ENCODE peak calls at places on chromosomes 7 and 10, in six cellular contexts. One of them, this sample, is unnamed.

GRCh38 chr10:14074062-14074884 is 256.5 kb downstream of the FRMD4A start:
- DNase-seq in fibroblast of villous mesenchyme: peak
- DNase-seq in fibroblast of the aortic adventitia: peak
- DNase-seq in cardiac fibroblast: peak
- DNase-seq in foreskin fibroblast: peak
- DNase-seq in AG10803: peak
- DNase-seq in this sample: no peak

GRCh38 chr10:123039632-123039930 is 30.8 kb downstream of the ACADSB start:
- DNase-seq in fibroblast of villous mesenchyme: no peak
- DNase-seq in fibroblast of the aortic adventitia: no peak
- DNase-seq in cardiac fibroblast: no peak
- DNase-seq in foreskin fibroblast: no peak
- DNase-seq in AG10803: no peak
- DNase-seq in this sample: no peak

GRCh38 chr10:32253300-32253699 is 93.7 kb downstream of the EPC1 start:
- DNase-seq in fibroblast of villous mesenchyme: peak
- DNase-seq in fibroblast of the aortic adventitia: no peak
- DNase-seq in cardiac fibroblast: no peak
- DNase-seq in foreskin fibroblast: peak
- DNase-seq in AG10803: no peak
- DNase-seq in this sample: no peak

GRCh38 chr7:112080974-112081373 is 125.2 kb downstream of the DOCK4 start:
- DNase-seq in fibroblast of villous mesenchyme: peak
- DNase-seq in fibroblast of the aortic adventitia: no peak
- DNase-seq in cardiac fibroblast: no peak
- DNase-seq in foreskin fibroblast: peak
- DNase-seq in AG10803: peak
- DNase-seq in this sample: no peak

GRCh38 chr7:102318482-102318971 is 31.9 kb downstream of the SH2B2 start:
- DNase-seq in fibroblast of villous mesenchyme: no peak
- DNase-seq in fibroblast of the aortic adventitia: peak
- DNase-seq in cardiac fibroblast: peak
- DNase-seq in foreskin fibroblast: peak
- DNase-seq in AG10803: no peak
- DNase-seq in this sample: no peak

GRCh38 chr7:100489824-100490223 is 6.1 kb downstream of the NYAP1 start:
- DNase-seq in fibroblast of villous mesenchyme: peak
- DNase-seq in fibroblast of the aortic adventitia: peak
- DNase-seq in cardiac fibroblast: peak
- DNase-seq in foreskin fibroblast: peak
- DNase-seq in AG10803: peak
- DNase-seq in this sample: peak

GRCh38 chr10:125377368-125377767 is 217.0 kb upstream of the CTBP2 start:
- DNase-seq in fibroblast of villous mesenchyme: no peak
- DNase-seq in fibroblast of the aortic adventitia: peak
- DNase-seq in cardiac fibroblast: peak
- DNase-seq in foreskin fibroblast: peak
- DNase-seq in AG10803: peak
- DNase-seq in this sample: no peak

GRCh38 chr7:95376632-95377380 is 19.4 kb downstream of the PON3 start:
- DNase-seq in fibroblast of villous mesenchyme: no peak
- DNase-seq in fibroblast of the aortic adventitia: no peak
- DNase-seq in cardiac fibroblast: no peak
- DNase-seq in foreskin fibroblast: no peak
- DNase-seq in AG10803: no peak
- DNase-seq in this sample: no peak

GRCh38 chr7:1520574-1521234 is 9.8 kb upstream of the MAFK start:
- DNase-seq in fibroblast of villous mesenchyme: peak
- DNase-seq in fibroblast of the aortic adventitia: peak
- DNase-seq in cardiac fibroblast: peak
- DNase-seq in foreskin fibroblast: peak
- DNase-seq in AG10803: no peak
- DNase-seq in this sample: no peak

GRCh38 chr10:19816420-19817250 is at the start of gene PLXDC2:
- DNase-seq in fibroblast of villous mesenchyme: peak
- DNase-seq in fibroblast of the aortic adventitia: peak
- DNase-seq in cardiac fibroblast: peak
- DNase-seq in foreskin fibroblast: peak
- DNase-seq in AG10803: peak
- DNase-seq in this sample: peak

GRCh38 chr10:124997791-124998623 is 56.1 kb downstream of the ZRANB1 start:
- DNase-seq in fibroblast of villous mesenchyme: no peak
- DNase-seq in fibroblast of the aortic adventitia: no peak
- DNase-seq in cardiac fibroblast: no peak
- DNase-seq in foreskin fibroblast: no peak
- DNase-seq in AG10803: no peak
- DNase-seq in this sample: no peak

GRCh38 chr10:26781797-26782196 is 79.0 kb downstream of the ABI1 start:
- DNase-seq in fibroblast of villous mesenchyme: no peak
- DNase-seq in fibroblast of the aortic adventitia: no peak
- DNase-seq in cardiac fibroblast: no peak
- DNase-seq in foreskin fibroblast: peak
- DNase-seq in AG10803: peak
- DNase-seq in this sample: no peak

GRCh38 chr7:114070246-114070645 is 151.4 kb upstream of the PPP1R3A start:
- DNase-seq in fibroblast of villous mesenchyme: no peak
- DNase-seq in fibroblast of the aortic adventitia: peak
- DNase-seq in cardiac fibroblast: peak
- DNase-seq in foreskin fibroblast: peak
- DNase-seq in AG10803: peak
- DNase-seq in this sample: no peak

GRCh38 chr10:11104772-11105675 is 87.4 kb downstream of the CELF2 start:
- DNase-seq in fibroblast of villous mesenchyme: no peak
- DNase-seq in fibroblast of the aortic adventitia: no peak
- DNase-seq in cardiac fibroblast: no peak
- DNase-seq in foreskin fibroblast: no peak
- DNase-seq in AG10803: no peak
- DNase-seq in this sample: no peak

GRCh38 chr10:11107953-11108352 is 90.3 kb downstream of the CELF2 start:
- DNase-seq in fibroblast of villous mesenchyme: no peak
- DNase-seq in fibroblast of the aortic adventitia: no peak
- DNase-seq in cardiac fibroblast: no peak
- DNase-seq in foreskin fibroblast: no peak
- DNase-seq in AG10803: no peak
- DNase-seq in this sample: no peak

GRCh38 chr10:11105676-11106004 is 88.0 kb downstream of the CELF2 start:
- DNase-seq in fibroblast of villous mesenchyme: no peak
- DNase-seq in fibroblast of the aortic adventitia: no peak
- DNase-seq in cardiac fibroblast: no peak
- DNase-seq in foreskin fibroblast: no peak
- DNase-seq in AG10803: no peak
- DNase-seq in this sample: no peak

GRCh38 chr10:11108356-11108755 is 90.7 kb downstream of the CELF2 start:
- DNase-seq in fibroblast of villous mesenchyme: no peak
- DNase-seq in fibroblast of the aortic adventitia: no peak
- DNase-seq in cardiac fibroblast: no peak
- DNase-seq in foreskin fibroblast: no peak
- DNase-seq in AG10803: no peak
- DNase-seq in this sample: no peak

GRCh38 chr10:11106621-11107374 is 89.1 kb downstream of the CELF2 start:
- DNase-seq in fibroblast of villous mesenchyme: no peak
- DNase-seq in fibroblast of the aortic adventitia: no peak
- DNase-seq in cardiac fibroblast: no peak
- DNase-seq in foreskin fibroblast: no peak
- DNase-seq in AG10803: no peak
- DNase-seq in this sample: no peak
- TF ChIP-seq CTCF in fibroblast of villous mesenchyme: no peak
- TF ChIP-seq CTCF in fibroblast of the aortic adventitia: no peak
- TF ChIP-seq CTCF in cardiac fibroblast: no peak
- TF ChIP-seq CTCF in foreskin fibroblast: no peak
- TF ChIP-seq CTCF in AG10803: no peak
- TF ChIP-seq CTCF in this sample: no peak

GRCh38 chr7:117781707-117782106 is 91.5 kb downstream of the CTTNBP2 start:
- DNase-seq in fibroblast of villous mesenchyme: no peak
- DNase-seq in fibroblast of the aortic adventitia: no peak
- DNase-seq in cardiac fibroblast: no peak
- DNase-seq in foreskin fibroblast: peak
- DNase-seq in AG10803: no peak
- DNase-seq in this sample: no peak
- TF ChIP-seq CTCF in fibroblast of villous mesenchyme: no peak
- TF ChIP-seq CTCF in fibroblast of the aortic adventitia: no peak
- TF ChIP-seq CTCF in cardiac fibroblast: no peak
- TF ChIP-seq CTCF in foreskin fibroblast: no peak
- TF ChIP-seq CTCF in AG10803: no peak
- TF ChIP-seq CTCF in this sample: no peak

DNA sequence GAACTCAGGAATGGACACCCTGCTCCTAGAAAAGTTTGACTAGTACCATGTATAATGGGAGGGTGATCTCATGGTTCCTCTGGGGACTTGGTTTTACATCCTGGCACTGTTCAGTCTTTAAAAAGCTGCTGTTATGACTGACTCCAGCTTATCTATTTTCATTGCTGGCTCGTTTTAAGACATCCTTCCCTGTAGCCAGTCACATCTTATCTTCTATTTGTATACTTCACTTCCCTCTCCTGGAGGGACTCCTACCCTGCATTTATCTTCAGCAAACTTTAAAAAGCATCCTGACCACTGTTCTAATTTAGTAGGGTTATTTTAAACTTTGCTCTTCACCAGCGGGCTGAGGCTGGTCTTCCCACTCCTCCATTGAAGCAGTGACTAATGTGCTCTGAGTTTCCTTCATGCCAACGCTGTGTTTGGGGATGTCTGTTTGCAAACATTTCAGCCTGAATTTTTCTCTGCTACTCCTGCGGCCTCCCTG is 72.9 kb upstream of the ARMC3 start:
- DNase-seq in fibroblast of villous mesenchyme: peak
- DNase-seq in fibroblast of the aortic adventitia: peak
- DNase-seq in cardiac fibroblast: peak
- DNase-seq in foreskin fibroblast: peak
- DNase-seq in AG10803: no peak
- DNase-seq in this sample: no peak
- TF ChIP-seq CTCF in fibroblast of villous mesenchyme: peak
- TF ChIP-seq CTCF in fibroblast of the aortic adventitia: peak
- TF ChIP-seq CTCF in cardiac fibroblast: peak
- TF ChIP-seq CTCF in foreskin fibroblast: no peak
- TF ChIP-seq CTCF in AG10803: peak
- TF ChIP-seq CTCF in this sample: no peak

GRCh38 chr10:73887038-73888015 is 13.0 kb upstream of the CAMK2G start:
- DNase-seq in fibroblast of villous mesenchyme: peak
- DNase-seq in fibroblast of the aortic adventitia: peak
- DNase-seq in cardiac fibroblast: peak
- DNase-seq in foreskin fibroblast: peak
- DNase-seq in AG10803: peak
- DNase-seq in this sample: no peak

GRCh38 chr10:73890261-73890660 is 15.9 kb upstream of the CAMK2G start:
- DNase-seq in fibroblast of villous mesenchyme: no peak
- DNase-seq in fibroblast of the aortic adventitia: no peak
- DNase-seq in cardiac fibroblast: no peak
- DNase-seq in foreskin fibroblast: no peak
- DNase-seq in AG10803: no peak
- DNase-seq in this sample: no peak

GRCh38 chr10:73888514-73888913 is 14.2 kb upstream of the CAMK2G start:
- DNase-seq in fibroblast of villous mesenchyme: no peak
- DNase-seq in fibroblast of the aortic adventitia: no peak
- DNase-seq in cardiac fibroblast: no peak
- DNase-seq in foreskin fibroblast: no peak
- DNase-seq in AG10803: no peak
- DNase-seq in this sample: no peak

GRCh38 chr10:73886625-73887024 is 12.3 kb upstream of the CAMK2G start:
- DNase-seq in fibroblast of villous mesenchyme: no peak
- DNase-seq in fibroblast of the aortic adventitia: no peak
- DNase-seq in cardiac fibroblast: no peak
- DNase-seq in foreskin fibroblast: peak
- DNase-seq in AG10803: no peak
- DNase-seq in this sample: no peak

GRCh38 chr10:73889014-73889413 is 14.7 kb upstream of the CAMK2G start:
- DNase-seq in fibroblast of villous mesenchyme: peak
- DNase-seq in fibroblast of the aortic adventitia: peak
- DNase-seq in cardiac fibroblast: no peak
- DNase-seq in foreskin fibroblast: peak
- DNase-seq in AG10803: peak
- DNase-seq in this sample: no peak
- TF ChIP-seq CTCF in fibroblast of villous mesenchyme: no peak
- TF ChIP-seq CTCF in fibroblast of the aortic adventitia: no peak
- TF ChIP-seq CTCF in cardiac fibroblast: no peak
- TF ChIP-seq CTCF in foreskin fibroblast: no peak
- TF ChIP-seq CTCF in AG10803: no peak
- TF ChIP-seq CTCF in this sample: no peak

DNA sequence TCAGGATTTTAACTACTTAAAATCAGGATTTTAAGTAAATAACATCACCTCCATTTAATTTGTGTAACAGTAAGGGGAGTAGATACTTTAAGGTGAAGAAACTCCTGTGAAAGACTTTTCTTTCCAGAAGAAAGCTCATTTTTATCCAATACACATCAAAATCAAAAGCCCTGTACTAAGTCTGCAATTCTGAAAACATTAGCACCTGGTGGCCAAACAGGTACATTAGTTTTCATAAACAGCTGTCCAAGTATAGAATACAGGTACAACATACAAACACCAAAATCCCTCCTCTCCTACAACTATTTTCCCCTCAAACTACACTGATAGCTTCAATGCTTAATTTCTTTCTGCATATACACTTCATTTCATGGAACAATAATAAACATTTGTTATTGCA is 22.9 kb downstream of the FAM3C start:
- DNase-seq in fibroblast of villous mesenchyme: no peak
- DNase-seq in fibroblast of the aortic adventitia: no peak
- DNase-seq in cardiac fibroblast: no peak
- DNase-seq in foreskin fibroblast: no peak
- DNase-seq in AG10803: no peak
- DNase-seq in this sample: no peak
- TF ChIP-seq CTCF in fibroblast of villous mesenchyme: no peak
- TF ChIP-seq CTCF in fibroblast of the aortic adventitia: peak
- TF ChIP-seq CTCF in cardiac fibroblast: no peak
- TF ChIP-seq CTCF in foreskin fibroblast: no peak
- TF ChIP-seq CTCF in AG10803: no peak
- TF ChIP-seq CTCF in this sample: peak

GRCh38 chr10:3430501-3430900 is 257.9 kb upstream of the PITRM1 start:
- DNase-seq in fibroblast of villous mesenchyme: no peak
- DNase-seq in fibroblast of the aortic adventitia: no peak
- DNase-seq in cardiac fibroblast: no peak
- DNase-seq in foreskin fibroblast: no peak
- DNase-seq in AG10803: no peak
- DNase-seq in this sample: no peak

GRCh38 chr10:3433131-3433530 is 260.5 kb upstream of the PITRM1 start:
- DNase-seq in fibroblast of villous mesenchyme: no peak
- DNase-seq in fibroblast of the aortic adventitia: no peak
- DNase-seq in cardiac fibroblast: no peak
- DNase-seq in foreskin fibroblast: no peak
- DNase-seq in AG10803: no peak
- DNase-seq in this sample: no peak

GRCh38 chr10:3429651-3430050 is 257.1 kb upstream of the PITRM1 start:
- DNase-seq in fibroblast of villous mesenchyme: no peak
- DNase-seq in fibroblast of the aortic adventitia: no peak
- DNase-seq in cardiac fibroblast: peak
- DNase-seq in foreskin fibroblast: no peak
- DNase-seq in AG10803: no peak
- DNase-seq in this sample: no peak

GRCh38 chr10:3433988-3434387 is 261.4 kb upstream of the PITRM1 start:
- DNase-seq in fibroblast of villous mesenchyme: no peak
- DNase-seq in fibroblast of the aortic adventitia: no peak
- DNase-seq in cardiac fibroblast: no peak
- DNase-seq in foreskin fibroblast: no peak
- DNase-seq in AG10803: no peak
- DNase-seq in this sample: no peak

GRCh38 chr10:3432089-3432488 is 259.5 kb upstream of the PITRM1 start:
- DNase-seq in fibroblast of villous mesenchyme: no peak
- DNase-seq in fibroblast of the aortic adventitia: no peak
- DNase-seq in cardiac fibroblast: no peak
- DNase-seq in foreskin fibroblast: no peak
- DNase-seq in AG10803: no peak
- DNase-seq in this sample: no peak
- TF ChIP-seq CTCF in fibroblast of villous mesenchyme: no peak
- TF ChIP-seq CTCF in fibroblast of the aortic adventitia: no peak
- TF ChIP-seq CTCF in cardiac fibroblast: no peak
- TF ChIP-seq CTCF in foreskin fibroblast: no peak
- TF ChIP-seq CTCF in AG10803: no peak
- TF ChIP-seq CTCF in this sample: no peak

GRCh38 chr7:120272261-120272895 is 597 bp upstream of the KCND2 start:
- DNase-seq in fibroblast of villous mesenchyme: peak
- DNase-seq in fibroblast of the aortic adventitia: peak
- DNase-seq in cardiac fibroblast: peak
- DNase-seq in foreskin fibroblast: peak
- DNase-seq in AG10803: peak
- DNase-seq in this sample: peak
- TF ChIP-seq CTCF in fibroblast of villous mesenchyme: peak
- TF ChIP-seq CTCF in fibroblast of the aortic adventitia: peak
- TF ChIP-seq CTCF in cardiac fibroblast: peak
- TF ChIP-seq CTCF in foreskin fibroblast: peak
- TF ChIP-seq CTCF in AG10803: peak
- TF ChIP-seq CTCF in this sample: peak